ENCODE peak calls at places on chromosome 15, in nine cellular contexts. S is frontal cortex; Y is mesothelial cell of epicardium; P is H9; I is Daoy; Q is NCI-H748 treated with DMSO at 0.1 percent for 48 hours; F is stimulated activated CD4-positive, alpha-beta T cell treated with anti-CD3 and anti-CD28 coated beads, Interleukin-2, amount 100 ng/mL, for 24 hours; J is renal cortical epithelial cell; D is endothelial cell. A is an unnamed sample.

GRCh38 chr15:94584833-94585244 is 353.5 kb downstream of the MCTP2 start:
- DNase-seq in I (peak), P (no peak), S (no peak), F (peak), D (peak), J (no peak), Q (no peak), Y (no peak), A (no peak)

GRCh38 chr15:35555244-35555643 is 9.3 kb upstream of the DPH6 start:
- DNase-seq in Y (no peak), P (no peak), Q (no peak), J (no peak), D (no peak), F (no peak), I (no peak), S (no peak), A (no peak)

GRCh38 chr15:60399931-60400330 is 2.1 kb upstream of the ANXA2 start:
- DNase-seq in I (no peak), D (no peak), F (no peak), P (no peak), Q (no peak), J (no peak), Y (no peak), S (no peak), A (no peak)

GRCh38 chr15:80480909-80481308 is 76.7 kb downstream of the ARNT2 start:
- DNase-seq in I (peak), J (peak), F (no peak), S (no peak), P (peak), Y (no peak), Q (no peak), D (no peak), A (no peak)

GRCh38 chr15:69340243-69340991 is 41.7 kb downstream of the PAQR5 start:
- DNase-seq in P (no peak), F (no peak), Y (no peak), I (no peak), Q (no peak), S (no peak), J (peak), D (no peak), A (no peak)

GRCh38 chr15:46591462-46591861 is 956.6 kb downstream of the SQOR start:
- DNase-seq in J (no peak), S (no peak), Y (no peak), F (no peak), D (no peak), P (no peak), Q (no peak), I (no peak), A (no peak)

GRCh38 chr15:40006646-40007045 is 32.3 kb downstream of the SRP14 start:
- DNase-seq in Y (no peak), P (no peak), I (no peak), Q (no peak), J (no peak), S (no peak), F (no peak), D (no peak), A (no peak)

GRCh38 chr15:80942746-80943565 is 46.7 kb downstream of the MESD start:
- DNase-seq in P (no peak), Q (no peak), J (no peak), D (no peak), F (no peak), S (peak), Y (no peak), I (no peak), A (no peak)

A was measured in neural crest cell.